ENCODE peak calls at places on chromosomes 12 and 14, in nine cellular contexts. One of them, this sample, is unnamed.

GRCh38 chr12:76820888-76821482 is 57.1 kb downstream of the ZDHHC17 start:
- DNase-seq in natural killer cell: no peak
- DNase-seq in fibroblast of pulmonary artery: peak; percentile 44
- DNase-seq in activated B cell treated with CpG ODN at 0.5 μM for 24 hours: no peak
- DNase-seq in WTC11: peak; percentile 49
- DNase-seq in left lung: no peak
- DNase-seq in fibroblast of the aortic adventitia: peak; percentile 52
- DNase-seq in psoas muscle: no peak
- DNase-seq in hepatocyte: peak; percentile 50
- DNase-seq in this sample: no peak

GRCh38 chr12:53973093-53974042 is at the start of gene HOXC11:
- DNase-seq in hepatocyte: peak; percentile 46
- DNase-seq in natural killer cell: no peak
- DNase-seq in WTC11: peak; percentile 65
- DNase-seq in fibroblast of pulmonary artery: no peak
- DNase-seq in activated B cell treated with CpG ODN at 0.5 μM for 24 hours: no peak
- DNase-seq in left lung: no peak
- DNase-seq in psoas muscle: peak; percentile 73
- DNase-seq in fibroblast of the aortic adventitia: no peak
- DNase-seq in this sample: no peak

GRCh38 chr14:68703093-68703492 is 89.8 kb downstream of the ZFP36L1 start:
- DNase-seq in WTC11: no peak
- DNase-seq in fibroblast of the aortic adventitia: peak; percentile 66
- DNase-seq in hepatocyte: no peak
- DNase-seq in left lung: peak; percentile 71
- DNase-seq in psoas muscle: no peak
- DNase-seq in activated B cell treated with CpG ODN at 0.5 μM for 24 hours: no peak
- DNase-seq in natural killer cell: no peak
- DNase-seq in fibroblast of pulmonary artery: peak; percentile 74
- DNase-seq in this sample: no peak

GRCh38 chr12:129973236-129973961 is 69.6 kb upstream of the TMEM132D start:
- DNase-seq in activated B cell treated with CpG ODN at 0.5 μM for 24 hours: no peak
- DNase-seq in left lung: no peak
- DNase-seq in fibroblast of pulmonary artery: no peak
- DNase-seq in psoas muscle: no peak
- DNase-seq in natural killer cell: no peak
- DNase-seq in fibroblast of the aortic adventitia: no peak
- DNase-seq in WTC11: no peak
- DNase-seq in hepatocyte: no peak
- DNase-seq in this sample: no peak

GRCh38 chr14:91509083-91509877 is 830 bp downstream of the PPP4R3A start:
- DNase-seq in hepatocyte: peak; percentile 54
- DNase-seq in fibroblast of pulmonary artery: no peak
- DNase-seq in activated B cell treated with CpG ODN at 0.5 μM for 24 hours: peak; percentile 48
- DNase-seq in natural killer cell: peak; percentile 53
- DNase-seq in left lung: peak; percentile 45
- DNase-seq in WTC11: peak; percentile 20
- DNase-seq in psoas muscle: peak; percentile 75
- DNase-seq in fibroblast of the aortic adventitia: peak; percentile 16
- DNase-seq in this sample: peak; percentile 29

GRCh38 chr14:64755661-64756265 is 51.5 kb downstream of the PLEKHG3 start:
- DNase-seq in fibroblast of pulmonary artery: peak; percentile 24
- DNase-seq in hepatocyte: peak; percentile 74
- DNase-seq in natural killer cell: peak; percentile 39
- DNase-seq in psoas muscle: no peak
- DNase-seq in left lung: no peak
- DNase-seq in activated B cell treated with CpG ODN at 0.5 μM for 24 hours: no peak
- DNase-seq in WTC11: no peak
- DNase-seq in fibroblast of the aortic adventitia: peak; percentile 33
- DNase-seq in this sample: no peak

GRCh38 chr12:121536058-121536928 is 44.5 kb downstream of the KDM2B start:
- DNase-seq in hepatocyte: peak; percentile 85
- DNase-seq in WTC11: peak; percentile 88
- DNase-seq in psoas muscle: peak; percentile 91
- DNase-seq in fibroblast of the aortic adventitia: peak; percentile 83
- DNase-seq in activated B cell treated with CpG ODN at 0.5 μM for 24 hours: peak; percentile 79
- DNase-seq in left lung: peak; percentile 87
- DNase-seq in fibroblast of pulmonary artery: peak; percentile 85
- DNase-seq in natural killer cell: peak; percentile 64
- DNase-seq in this sample: peak; percentile 94

GRCh38 chr12:67709367-67709954 is 60.9 kb downstream of the DYRK2 start:
- DNase-seq in natural killer cell: no peak
- DNase-seq in fibroblast of pulmonary artery: no peak
- DNase-seq in left lung: no peak
- DNase-seq in activated B cell treated with CpG ODN at 0.5 μM for 24 hours: no peak
- DNase-seq in fibroblast of the aortic adventitia: no peak
- DNase-seq in psoas muscle: no peak
- DNase-seq in hepatocyte: no peak
- DNase-seq in WTC11: no peak
- DNase-seq in this sample: no peak

GRCh38 chr14:52090936-52091335 is 22.1 kb upstream of the NID2 start:
- DNase-seq in natural killer cell: no peak
- DNase-seq in fibroblast of the aortic adventitia: no peak
- DNase-seq in activated B cell treated with CpG ODN at 0.5 μM for 24 hours: no peak
- DNase-seq in WTC11: no peak
- DNase-seq in fibroblast of pulmonary artery: no peak
- DNase-seq in psoas muscle: no peak
- DNase-seq in hepatocyte: no peak
- DNase-seq in left lung: no peak
- DNase-seq in this sample: no peak

GRCh38 chr12:95733156-95733825 is 57.3 kb downstream of the NTN4 start:
- DNase-seq in natural killer cell: no peak
- DNase-seq in left lung: no peak
- DNase-seq in WTC11: no peak
- DNase-seq in activated B cell treated with CpG ODN at 0.5 μM for 24 hours: no peak
- DNase-seq in psoas muscle: no peak
- DNase-seq in fibroblast of pulmonary artery: peak; percentile 14
- DNase-seq in fibroblast of the aortic adventitia: peak; percentile 86
- DNase-seq in hepatocyte: peak; percentile 23
- DNase-seq in this sample: no peak

GRCh38 chr12:56448860-56449621 is at the start of gene TIMELESS:
- DNase-seq in fibroblast of the aortic adventitia: peak; percentile 83
- DNase-seq in natural killer cell: peak; percentile 83
- DNase-seq in psoas muscle: peak; percentile 93
- DNase-seq in WTC11: peak; percentile 88
- DNase-seq in left lung: peak; percentile 93
- DNase-seq in activated B cell treated with CpG ODN at 0.5 μM for 24 hours: peak; percentile 85
- DNase-seq in hepatocyte: peak; percentile 95
- DNase-seq in fibroblast of pulmonary artery: peak; percentile 85
- DNase-seq in this sample: peak; percentile 96

GRCh38 chr12:94560416-94561221 is 89.7 kb downstream of the TMCC3 start:
- DNase-seq in fibroblast of pulmonary artery: peak; percentile 18
- DNase-seq in WTC11: peak; percentile 81
- DNase-seq in left lung: peak; percentile 36
- DNase-seq in hepatocyte: peak; percentile 40
- DNase-seq in fibroblast of the aortic adventitia: no peak
- DNase-seq in activated B cell treated with CpG ODN at 0.5 μM for 24 hours: peak; percentile 39
- DNase-seq in natural killer cell: no peak
- DNase-seq in psoas muscle: no peak
- DNase-seq in this sample: peak; percentile 72

GRCh38 chr14:104135121-104135903 is 3.1 kb upstream of the KIF26A start:
- DNase-seq in hepatocyte: peak; percentile 65
- DNase-seq in fibroblast of the aortic adventitia: no peak
- DNase-seq in fibroblast of pulmonary artery: peak; percentile 4
- DNase-seq in activated B cell treated with CpG ODN at 0.5 μM for 24 hours: no peak
- DNase-seq in natural killer cell: no peak
- DNase-seq in psoas muscle: peak; percentile 57
- DNase-seq in WTC11: peak; percentile 87
- DNase-seq in left lung: peak; percentile 29
- DNase-seq in this sample: no peak

GRCh38 chr12:32051511-32052299 is 54.9 kb upstream of the BICD1 start:
- DNase-seq in natural killer cell: no peak
- DNase-seq in left lung: peak; percentile 40
- DNase-seq in fibroblast of pulmonary artery: peak; percentile 77
- DNase-seq in fibroblast of the aortic adventitia: peak; percentile 88
- DNase-seq in WTC11: no peak
- DNase-seq in activated B cell treated with CpG ODN at 0.5 μM for 24 hours: no peak
- DNase-seq in hepatocyte: peak; percentile 70
- DNase-seq in psoas muscle: no peak
- DNase-seq in this sample: no peak

GRCh38 chr14:104882325-104882973 is 17.4 kb downstream of the CEP170B start:
- DNase-seq in psoas muscle: peak; percentile 54
- DNase-seq in activated B cell treated with CpG ODN at 0.5 μM for 24 hours: no peak
- DNase-seq in hepatocyte: peak; percentile 75
- DNase-seq in natural killer cell: no peak
- DNase-seq in fibroblast of the aortic adventitia: no peak
- DNase-seq in left lung: peak; percentile 81
- DNase-seq in fibroblast of pulmonary artery: no peak
- DNase-seq in WTC11: peak; percentile 79
- DNase-seq in this sample: no peak

GRCh38 chr12:121748218-121748570 is 35.6 kb downstream of the TMEM120B start:
- DNase-seq in fibroblast of pulmonary artery: no peak
- DNase-seq in psoas muscle: no peak
- DNase-seq in activated B cell treated with CpG ODN at 0.5 μM for 24 hours: no peak
- DNase-seq in fibroblast of the aortic adventitia: no peak
- DNase-seq in WTC11: peak; percentile 46
- DNase-seq in natural killer cell: no peak
- DNase-seq in left lung: no peak
- DNase-seq in hepatocyte: peak; percentile 30
- DNase-seq in this sample: no peak

GRCh38 chr12:118166946-118167345 is 31.0 kb downstream of the PEBP1 start:
- DNase-seq in left lung: no peak
- DNase-seq in natural killer cell: no peak
- DNase-seq in psoas muscle: no peak
- DNase-seq in fibroblast of pulmonary artery: no peak
- DNase-seq in WTC11: no peak
- DNase-seq in activated B cell treated with CpG ODN at 0.5 μM for 24 hours: no peak
- DNase-seq in fibroblast of the aortic adventitia: no peak
- DNase-seq in hepatocyte: no peak
- DNase-seq in this sample: peak; percentile 86

GRCh38 chr12:132006056-132006680 is 56.4 kb downstream of the EP400 start:
- DNase-seq in activated B cell treated with CpG ODN at 0.5 μM for 24 hours: no peak
- DNase-seq in psoas muscle: no peak
- DNase-seq in fibroblast of the aortic adventitia: no peak
- DNase-seq in left lung: no peak
- DNase-seq in WTC11: no peak
- DNase-seq in fibroblast of pulmonary artery: no peak
- DNase-seq in hepatocyte: no peak
- DNase-seq in natural killer cell: no peak
- DNase-seq in this sample: no peak

GRCh38 chr14:56131865-56132830 is 13.9 kb downstream of the PELI2 start:
- DNase-seq in psoas muscle: no peak
- DNase-seq in activated B cell treated with CpG ODN at 0.5 μM for 24 hours: no peak
- DNase-seq in natural killer cell: no peak
- DNase-seq in fibroblast of the aortic adventitia: no peak
- DNase-seq in hepatocyte: no peak
- DNase-seq in fibroblast of pulmonary artery: no peak
- DNase-seq in WTC11: no peak
- DNase-seq in left lung: no peak
- DNase-seq in this sample: no peak

GRCh38 chr12:95820096-95820703 is 29.6 kb upstream of the NTN4 start:
- DNase-seq in WTC11: no peak
- DNase-seq in natural killer cell: no peak
- DNase-seq in left lung: no peak
- DNase-seq in activated B cell treated with CpG ODN at 0.5 μM for 24 hours: no peak
- DNase-seq in fibroblast of pulmonary artery: peak; percentile 69
- DNase-seq in fibroblast of the aortic adventitia: peak; percentile 79
- DNase-seq in hepatocyte: peak; percentile 58
- DNase-seq in psoas muscle: no peak
- DNase-seq in this sample: no peak

GRCh38 chr12:1279050-1279449 is 288.0 kb downstream of the ERC1 start:
- DNase-seq in natural killer cell: no peak
- DNase-seq in psoas muscle: no peak
- DNase-seq in WTC11: no peak
- DNase-seq in hepatocyte: no peak
- DNase-seq in fibroblast of the aortic adventitia: peak; percentile 11
- DNase-seq in fibroblast of pulmonary artery: no peak
- DNase-seq in activated B cell treated with CpG ODN at 0.5 μM for 24 hours: no peak
- DNase-seq in left lung: no peak
- DNase-seq in this sample: no peak
- TF ChIP-seq CTCF in natural killer cell: no peak
- TF ChIP-seq CTCF in psoas muscle: peak; percentile 27
- TF ChIP-seq CTCF in WTC11: no peak
- TF ChIP-seq CTCF in hepatocyte: peak; percentile 36
- TF ChIP-seq CTCF in fibroblast of the aortic adventitia: peak; percentile 14
- TF ChIP-seq CTCF in fibroblast of pulmonary artery: no peak
- TF ChIP-seq CTCF in activated B cell treated with CpG ODN at 0.5 μM for 24 hours: no peak
- TF ChIP-seq CTCF in left lung: no peak
- TF ChIP-seq CTCF in this sample: no peak

GRCh38 chr12:107448198-107448597 is 237.4 kb upstream of the PWP1 start:
- DNase-seq in WTC11: peak; percentile 67
- DNase-seq in fibroblast of the aortic adventitia: peak; percentile 36
- DNase-seq in natural killer cell: no peak
- DNase-seq in fibroblast of pulmonary artery: peak; percentile 16
- DNase-seq in hepatocyte: no peak
- DNase-seq in left lung: no peak
- DNase-seq in activated B cell treated with CpG ODN at 0.5 μM for 24 hours: no peak
- DNase-seq in psoas muscle: no peak
- DNase-seq in this sample: no peak
- TF ChIP-seq CTCF in WTC11: no peak
- TF ChIP-seq CTCF in fibroblast of the aortic adventitia: peak; percentile 66
- TF ChIP-seq CTCF in natural killer cell: no peak
- TF ChIP-seq CTCF in fibroblast of pulmonary artery: peak; percentile 51
- TF ChIP-seq CTCF in hepatocyte: no peak
- TF ChIP-seq CTCF in left lung: no peak
- TF ChIP-seq CTCF in activated B cell treated with CpG ODN at 0.5 μM for 24 hours: no peak
- TF ChIP-seq CTCF in psoas muscle: no peak
- TF ChIP-seq CTCF in this sample: no peak

GRCh38 chr12:82015623-82016347 is 256.6 kb upstream of the PPFIA2 start:
- DNase-seq in hepatocyte: peak; percentile 5
- DNase-seq in activated B cell treated with CpG ODN at 0.5 μM for 24 hours: no peak
- DNase-seq in psoas muscle: no peak
- DNase-seq in WTC11: no peak
- DNase-seq in left lung: no peak
- DNase-seq in fibroblast of pulmonary artery: no peak
- DNase-seq in fibroblast of the aortic adventitia: no peak
- DNase-seq in natural killer cell: no peak
- DNase-seq in this sample: no peak

GRCh38 chr12:82025462-82025861 is 266.3 kb upstream of the PPFIA2 start:
- DNase-seq in WTC11: no peak
- DNase-seq in natural killer cell: no peak
- DNase-seq in fibroblast of pulmonary artery: no peak
- DNase-seq in hepatocyte: no peak
- DNase-seq in left lung: no peak
- DNase-seq in activated B cell treated with CpG ODN at 0.5 μM for 24 hours: no peak
- DNase-seq in fibroblast of the aortic adventitia: no peak
- DNase-seq in psoas muscle: no peak
- DNase-seq in this sample: no peak

DNA sequence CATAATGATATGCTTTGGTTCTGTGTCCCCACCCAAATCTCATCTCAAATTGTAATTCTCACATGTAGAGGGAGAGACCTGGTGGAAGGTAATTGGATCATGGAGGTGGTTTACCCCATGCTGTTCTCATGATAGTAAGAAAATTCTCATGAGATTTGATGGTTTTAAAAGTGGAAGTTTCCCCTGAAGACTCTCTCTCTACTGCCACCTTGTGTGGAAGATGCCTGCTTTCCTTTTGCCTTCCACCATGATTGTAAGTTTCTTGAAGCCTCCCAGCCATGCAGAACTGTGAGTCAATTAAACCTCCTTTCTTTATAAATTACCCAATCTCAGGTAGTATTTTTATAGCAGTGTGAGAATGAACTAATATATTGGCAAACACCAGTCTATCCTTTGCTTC is 260.4 kb upstream of the PPFIA2 start:
- DNase-seq in left lung: no peak
- DNase-seq in natural killer cell: no peak
- DNase-seq in activated B cell treated with CpG ODN at 0.5 μM for 24 hours: no peak
- DNase-seq in WTC11: no peak
- DNase-seq in hepatocyte: no peak
- DNase-seq in fibroblast of pulmonary artery: peak; percentile 11
- DNase-seq in psoas muscle: no peak
- DNase-seq in fibroblast of the aortic adventitia: peak; percentile 24
- DNase-seq in this sample: no peak
- TF ChIP-seq CTCF in left lung: peak; percentile 20
- TF ChIP-seq CTCF in natural killer cell: no peak
- TF ChIP-seq CTCF in activated B cell treated with CpG ODN at 0.5 μM for 24 hours: no peak
- TF ChIP-seq CTCF in WTC11: peak; percentile 30
- TF ChIP-seq CTCF in hepatocyte: peak; percentile 28
- TF ChIP-seq CTCF in fibroblast of pulmonary artery: peak; percentile 11
- TF ChIP-seq CTCF in psoas muscle: no peak
- TF ChIP-seq CTCF in fibroblast of the aortic adventitia: peak; percentile 49
- TF ChIP-seq CTCF in this sample: no peak

GRCh38 chr12:116415408-116416108 is 138.1 kb upstream of the MED13L start:
- DNase-seq in activated B cell treated with CpG ODN at 0.5 μM for 24 hours: no peak
- DNase-seq in WTC11: no peak
- DNase-seq in hepatocyte: no peak
- DNase-seq in psoas muscle: no peak
- DNase-seq in fibroblast of pulmonary artery: no peak
- DNase-seq in fibroblast of the aortic adventitia: no peak
- DNase-seq in natural killer cell: no peak
- DNase-seq in left lung: no peak
- DNase-seq in this sample: no peak
- TF ChIP-seq CTCF in activated B cell treated with CpG ODN at 0.5 μM for 24 hours: no peak
- TF ChIP-seq CTCF in WTC11: no peak
- TF ChIP-seq CTCF in hepatocyte: no peak
- TF ChIP-seq CTCF in psoas muscle: no peak
- TF ChIP-seq CTCF in fibroblast of pulmonary artery: no peak
- TF ChIP-seq CTCF in fibroblast of the aortic adventitia: no peak
- TF ChIP-seq CTCF in natural killer cell: no peak
- TF ChIP-seq CTCF in left lung: no peak
- TF ChIP-seq CTCF in this sample: no peak

This sample was measured in GM10248.